ENCODE peak calls at places on chromosomes 2 and 18, in six cellular contexts. U is heart left ventricle, V is HCT116, P is cardiac fibroblast, C is testis, M is A549. H is an unnamed sample.

GRCh38 chr2:128284037-128284441 is 34.6 kb downstream of the HS6ST1 start:
- DNase-seq in U (peak; percentile 22), V (no peak), P (no peak), C (no peak), M (no peak), H (no peak)

GRCh38 chr2:175187378-175187777 is 5.9 kb upstream of the ATP5MC3 start:
- DNase-seq in U (no peak), V (no peak), P (peak; percentile 40), C (no peak), M (peak; percentile 7), H (no peak)

GRCh38 chr2:191869781-191870180 is 22.9 kb upstream of the CAVIN2 start:
- DNase-seq in U (no peak), V (no peak), P (no peak), C (no peak), M (no peak), H (no peak)

GRCh38 chr2:32947484-32948143 is 861 bp downstream of the LTBP1 start:
- DNase-seq in U (peak; percentile 73), V (no peak), P (peak; percentile 51), C (peak; percentile 43), M (peak; percentile 56), H (no peak)

GRCh38 chr2:1721706-1722483 is 22.4 kb downstream of the PXDN start:
- DNase-seq in U (no peak), V (no peak), P (peak; percentile 98), C (no peak), M (no peak), H (peak; percentile 78)

GRCh38 chr18:36386150-36386920 is 88.8 kb downstream of the FHOD3 start:
- DNase-seq in U (no peak), V (no peak), P (no peak), C (no peak), M (no peak), H (no peak)

GRCh38 chr2:222892321-222892720 is 31.5 kb downstream of the ACSL3 start:
- DNase-seq in U (no peak), V (no peak), P (peak; percentile 66), C (no peak), M (no peak), H (peak; percentile 51)

GRCh38 chr2:198273670-198274069 is 469.3 kb downstream of the PLCL1 start:
- DNase-seq in U (no peak), V (no peak), P (peak; percentile 17), C (no peak), M (no peak), H (no peak)

GRCh38 chr2:12867888-12868287 is 151.2 kb downstream of the TRIB2 start:
- DNase-seq in U (no peak), V (no peak), P (no peak), C (no peak), M (no peak), H (no peak)

GRCh38 chr2:134764164-134764563 is 45.4 kb upstream of the TMEM163 start:
- DNase-seq in U (no peak), V (no peak), P (peak; percentile 63), C (peak; percentile 33), M (no peak), H (no peak)

DNA sequence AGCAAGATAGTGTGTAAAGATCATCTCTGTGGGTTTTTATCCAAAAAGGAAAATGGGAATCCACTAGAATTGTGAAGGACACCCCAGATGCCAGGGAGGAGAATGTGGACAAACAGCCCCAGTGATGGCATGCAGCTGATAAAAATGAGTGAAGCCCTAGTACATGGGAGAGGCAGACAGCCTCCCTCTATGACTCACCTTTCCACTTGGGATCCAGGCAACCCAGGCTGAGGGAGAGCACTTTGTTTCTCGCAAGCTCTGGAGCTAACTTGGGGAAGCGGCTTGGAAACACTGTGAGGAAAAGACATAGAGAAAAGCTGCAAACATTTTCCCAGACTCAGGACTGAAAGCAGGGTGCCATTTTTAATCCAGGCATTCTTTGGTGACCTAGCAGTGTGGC is 5.3 kb upstream of the FLACC1 start:
- DNase-seq in U (no peak), V (no peak), P (peak; percentile 21), C (no peak), M (no peak), H (no peak)
- H3K4me3 ChIP-seq in U (no peak overlapping the region), V (no peak overlapping the region), P (no peak overlapping the region), C (no peak overlapping the region), M (no peak overlapping the region), H (no peak overlapping the region)

DNA sequence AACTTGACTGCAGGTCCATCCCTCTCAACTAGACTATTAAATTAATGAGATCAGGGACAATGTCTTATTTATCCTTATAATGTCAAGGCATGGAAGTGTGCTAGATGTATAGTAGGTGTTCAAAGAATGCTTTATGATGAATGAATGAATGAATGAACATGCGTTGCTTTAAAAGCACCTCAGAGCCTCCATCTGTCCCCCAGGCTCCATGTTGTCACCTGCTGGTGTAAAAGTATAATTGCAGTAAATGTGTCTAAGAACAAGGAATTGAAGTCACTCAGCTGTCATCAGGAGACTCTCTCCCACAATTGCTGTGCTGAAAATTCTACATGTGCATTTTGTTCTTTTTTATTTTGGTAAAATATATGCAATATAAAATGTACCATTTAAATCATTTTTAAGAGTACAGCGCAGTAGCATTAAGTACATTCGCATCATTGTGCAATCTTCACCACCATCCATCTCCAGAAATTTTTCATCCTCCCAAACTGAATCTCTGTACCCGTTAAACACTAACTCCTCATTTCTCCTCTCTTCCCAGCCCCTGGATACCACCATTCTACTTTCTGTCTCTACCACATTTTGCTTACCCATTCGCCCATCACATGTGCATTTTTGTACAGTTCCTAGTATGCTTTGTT is 52.6 kb downstream of the GNAL start:
- DNase-seq in U (no peak), V (peak; percentile 23), P (peak; percentile 22), C (no peak), M (peak; percentile 68), H (no peak)
- TF ChIP-seq CTCF in U (peak; percentile 38), V (peak; percentile 31), P (peak; percentile 50), C (no peak), M (peak; percentile 39), H (peak; percentile 70)

GRCh38 chr2:19102696-19103403 is 255.6 kb downstream of the OSR1 start:
- DNase-seq in U (no peak), V (no peak), P (no peak), C (no peak), M (no peak), H (no peak)

GRCh38 chr2:19099181-19099580 is 259.2 kb downstream of the OSR1 start:
- DNase-seq in U (no peak), V (no peak), P (no peak), C (no peak), M (no peak), H (no peak)

GRCh38 chr2:19101968-19102367 is 256.5 kb downstream of the OSR1 start:
- DNase-seq in U (no peak), V (no peak), P (no peak), C (no peak), M (no peak), H (no peak)

GRCh38 chr2:19100570-19100969 is 257.9 kb downstream of the OSR1 start:
- DNase-seq in U (no peak), V (no peak), P (no peak), C (no peak), M (no peak), H (no peak)

DNA sequence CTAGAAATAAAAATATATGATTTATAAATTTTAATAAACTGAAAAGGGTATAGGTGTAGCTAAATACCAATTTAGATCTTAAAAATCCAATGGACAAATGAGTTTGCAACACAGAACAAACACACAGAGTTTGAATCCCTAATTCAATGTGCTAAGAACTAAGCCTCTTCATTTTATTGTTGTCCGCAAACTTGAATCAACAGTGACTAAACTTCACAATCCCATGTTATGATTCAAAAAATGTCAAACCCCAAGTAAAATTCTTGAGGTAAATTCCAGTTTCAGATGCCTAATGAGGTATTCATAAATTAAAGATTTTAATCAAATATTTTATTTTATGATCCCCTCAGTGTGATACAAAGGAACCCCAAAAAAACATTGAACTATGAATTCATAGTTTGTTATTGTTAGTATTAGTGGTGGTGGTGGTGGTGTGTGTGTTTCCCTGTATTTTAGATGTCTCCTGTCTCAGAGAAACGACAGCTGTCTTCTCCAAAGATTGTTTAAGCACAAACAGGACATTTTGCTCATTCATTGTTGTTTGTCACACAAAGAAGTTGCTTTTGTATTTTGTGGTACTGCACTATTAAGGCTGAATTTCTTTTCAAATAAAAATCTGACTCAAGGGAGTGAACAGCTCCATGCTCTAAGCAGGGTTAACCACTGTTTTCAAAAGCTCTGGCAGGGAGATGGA is 259.8 kb downstream of the OSR1 start:
- DNase-seq in U (no peak), V (no peak), P (no peak), C (no peak), M (no peak), H (no peak)
- H3K4me3 ChIP-seq in U (no peak overlapping the region), V (no peak overlapping the region), P (no peak overlapping the region), C (no peak overlapping the region), M (no peak overlapping the region), H (no peak overlapping the region)

GRCh38 chr18:48776641-48777025 is 174.1 kb downstream of the SMAD7 start:
- DNase-seq in U (no peak), V (no peak), P (no peak), C (no peak), M (no peak), H (no peak)

GRCh38 chr18:48778344-48779011 is 172.3 kb downstream of the SMAD7 start:
- DNase-seq in U (no peak), V (no peak), P (no peak), C (no peak), M (no peak), H (no peak)

GRCh38 chr18:48777026-48777736 is 173.6 kb downstream of the SMAD7 start:
- DNase-seq in U (peak; percentile 69), V (no peak), P (peak; percentile 56), C (peak; percentile 55), M (peak; percentile 72), H (no peak)

GRCh38 chr18:48776161-48776555 is 174.6 kb downstream of the SMAD7 start:
- DNase-seq in U (no peak), V (no peak), P (no peak), C (no peak), M (no peak), H (no peak)

GRCh38 chr18:48777737-48778111 is 173.0 kb downstream of the SMAD7 start:
- DNase-seq in U (no peak), V (no peak), P (peak; percentile 62), C (no peak), M (no peak), H (no peak)
- TF ChIP-seq CTCF in U (no peak), V (no peak), P (peak; percentile 43), C (peak; percentile 5), M (no peak), H (no peak)

GRCh38 chr2:170237572-170238120 is 59.7 kb downstream of the MYO3B start:
- DNase-seq in U (no peak), V (no peak), P (no peak), C (no peak), M (no peak), H (no peak)

GRCh38 chr2:170243118-170243837 is 65.3 kb downstream of the MYO3B start:
- DNase-seq in U (no peak), V (no peak), P (no peak), C (no peak), M (no peak), H (no peak)

GRCh38 chr2:170238776-170239175 is 60.8 kb downstream of the MYO3B start:
- DNase-seq in U (no peak), V (peak; percentile 10), P (no peak), C (no peak), M (no peak), H (no peak)

GRCh38 chr2:170241731-170242130 is 63.8 kb downstream of the MYO3B start:
- DNase-seq in U (no peak), V (no peak), P (no peak), C (no peak), M (no peak), H (no peak)

GRCh38 chr2:170240629-170241028 is 62.7 kb downstream of the MYO3B start:
- DNase-seq in U (no peak), V (no peak), P (no peak), C (no peak), M (no peak), H (no peak)
- H3K4me3 ChIP-seq in U (no peak overlapping the region), V (no peak overlapping the region), P (no peak overlapping the region), C (no peak overlapping the region), M (no peak overlapping the region), H (no peak overlapping the region)

H was measured in retinal pigment epithelial cell.